ENCODE peak calls at places on chromosomes 16 and 17, in six cellular contexts. X is PC-3, M is GM23338, G is SK-N-SH, L is OCI-LY7, Z is MM.1S. U is an unnamed sample. For H3K79me2, the result is how much of the 10 kb centered on the place peaks cover.

GRCh38 chr16:5509794-5510193 is 412.2 kb upstream of the EEF2KMT start:
- DNase-seq in X (no peak), M (no peak), G (no peak), L (no peak), Z (no peak), U (no peak)

GRCh38 chr16:74626741-74627416 is 20.0 kb upstream of the GLG1 start:
- DNase-seq in X (no peak), M (no peak), G (no peak), L (no peak), Z (no peak), U (no peak)

GRCh38 chr17:36183811-36184765 is 7.7 kb upstream of the TBC1D3B start:
- DNase-seq in X (no peak), M (no peak), G (peak), L (no peak), Z (peak), U (no peak)

GRCh38 chr16:11224894-11225676 is 30.9 kb downstream of the SOCS1 start:
- DNase-seq in X (no peak), M (no peak), G (no peak), L (peak), Z (peak), U (no peak)

GRCh38 chr16:83898463-83899271 is at the start of gene MLYCD:
- DNase-seq in X (peak), M (peak), G (peak), L (peak), Z (peak), U (peak)

GRCh38 chr17:6279659-6280058 is 155.3 kb downstream of the AIPL1 start:
- DNase-seq in X (peak), M (peak), G (no peak), L (peak), Z (peak), U (peak)

GRCh38 chr17:7553356-7553755 is 4.5 kb downstream of the TNFSF12 start:
- DNase-seq in X (no peak), M (no peak), G (no peak), L (no peak), Z (no peak), U (no peak)

GRCh38 chr16:15643453-15644305 is 725 bp upstream of the MARF1 start:
- DNase-seq in X (peak), M (peak), G (peak), L (peak), Z (peak), U (no peak)

GRCh38 chr17:3848229-3848628 is 2.2 kb upstream of the NCBP3 start:
- DNase-seq in X (no peak), M (no peak), G (no peak), L (no peak), Z (no peak), U (no peak)

GRCh38 chr16:71373073-71373472 is 14.6 kb downstream of the CALB2 start:
- DNase-seq in X (peak), M (no peak), G (no peak), L (no peak), Z (no peak), U (no peak)

GRCh38 chr16:2882460-2883026 is 472 bp upstream of the FLYWCH2 start:
- DNase-seq in X (peak), M (peak), G (peak), L (peak), Z (peak), U (peak)

GRCh38 chr16:72172105-72173034 is at the start of gene PMFBP1:
- DNase-seq in X (peak), M (peak), G (no peak), L (peak), Z (peak), U (no peak)

GRCh38 chr16:8990445-8990844 is 26.7 kb upstream of the USP7 start:
- DNase-seq in X (no peak), M (peak), G (no peak), L (no peak), Z (no peak), U (no peak)

GRCh38 chr16:30761427-30761927 is 385 bp downstream of the CFAP119 start:
- DNase-seq in X (peak), M (peak), G (peak), L (peak), Z (peak), U (peak)

GRCh38 chr16:68893710-68894705 is 50.7 kb downstream of the TANGO6 start:
- DNase-seq in X (peak), M (peak), G (no peak), L (no peak), Z (no peak), U (peak)

GRCh38 chr17:17567631-17568030 is 23.9 kb downstream of the PEMT start:
- DNase-seq in X (no peak), M (no peak), G (peak), L (no peak), Z (no peak), U (no peak)

GRCh38 chr16:66551362-66551761 is 1.0 kb upstream of the CKLF start:
- DNase-seq in X (peak), M (peak), G (peak), L (peak), Z (peak), U (peak)

GRCh38 chr17:1271441-1271840 is 1.2 kb downstream of the BHLHA9 start:
- DNase-seq in X (no peak), M (no peak), G (no peak), L (no peak), Z (no peak), U (no peak)

DNA sequence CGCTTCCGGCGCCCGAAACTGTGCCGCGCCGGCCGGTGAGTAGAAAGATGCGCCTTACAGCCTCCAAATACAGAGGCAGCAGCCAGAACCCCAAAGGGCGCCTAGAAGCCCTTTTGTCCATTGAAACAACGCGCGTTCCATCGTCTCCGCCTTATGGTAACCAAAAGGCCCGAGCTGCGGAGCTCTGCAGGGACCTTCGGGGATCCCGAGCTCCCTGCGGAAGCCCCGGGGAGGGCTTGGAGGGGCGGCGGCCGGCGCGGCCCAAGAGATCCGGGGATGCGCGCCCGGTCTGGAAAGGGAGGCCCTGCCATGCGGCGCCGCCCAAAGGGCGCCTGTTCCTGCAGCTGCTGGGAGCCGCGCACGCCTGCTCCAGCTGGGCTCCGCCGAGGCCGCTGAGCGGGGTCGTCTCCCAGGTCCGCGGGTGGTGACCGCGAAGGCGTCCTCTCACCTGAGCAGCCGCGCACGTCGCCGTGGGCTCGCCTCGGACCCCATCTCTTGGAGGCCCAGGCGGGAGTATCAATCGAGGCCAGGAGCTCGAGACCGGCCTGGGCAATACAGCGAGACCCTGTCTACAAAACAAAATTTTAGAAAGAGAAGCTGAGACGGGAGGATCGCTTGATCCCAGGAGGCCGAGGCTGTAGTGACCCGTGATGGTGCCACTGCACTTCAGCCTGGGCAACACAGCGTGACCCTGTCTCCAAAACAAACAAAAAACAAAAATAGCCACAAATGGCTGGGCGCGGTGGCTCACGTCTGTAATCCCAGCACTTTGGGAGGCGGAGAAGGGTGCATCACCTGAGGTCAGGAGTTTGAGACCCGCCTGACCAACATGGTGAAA is 805 bp upstream of the FBXO31 start:
- DNase-seq in X (no peak), M (peak), G (peak), L (no peak), Z (no peak), U (no peak)
- TF ChIP-seq EZH2phosphoT487 in X (no peak), M (no peak), G (no peak), L (no peak), Z (no peak), U (no peak)

GRCh38 chr17:37585066-37585465 is 24.2 kb downstream of the SYNRG start:
- DNase-seq in X (no peak), M (no peak), G (no peak), L (no peak), Z (no peak), U (no peak)
- TF ChIP-seq CTCF in X (no peak), M (no peak), G (no peak), L (no peak), Z (no peak), U (no peak)

GRCh38 chr16:85373741-85374570 is 239.2 kb upstream of the GSE1 start:
- DNase-seq in X (no peak), M (no peak), G (no peak), L (no peak), Z (no peak), U (no peak)

GRCh38 chr16:85372627-85373372 is 240.3 kb upstream of the GSE1 start:
- DNase-seq in X (peak), M (no peak), G (no peak), L (no peak), Z (no peak), U (no peak)

GRCh38 chr16:85370881-85371651 is 242.1 kb upstream of the GSE1 start:
- DNase-seq in X (no peak), M (no peak), G (peak), L (no peak), Z (no peak), U (no peak)

GRCh38 chr16:85370543-85370880 is 242.6 kb upstream of the GSE1 start:
- DNase-seq in X (no peak), M (no peak), G (no peak), L (no peak), Z (no peak), U (no peak)

GRCh38 chr16:85371948-85372347 is 241.2 kb upstream of the GSE1 start:
- DNase-seq in X (no peak), M (no peak), G (no peak), L (no peak), Z (no peak), U (no peak)
- H3K79me2 ChIP-seq in X (under half), M (under half), G (under half), L (under half), Z (under half), U (under half)

DNA sequence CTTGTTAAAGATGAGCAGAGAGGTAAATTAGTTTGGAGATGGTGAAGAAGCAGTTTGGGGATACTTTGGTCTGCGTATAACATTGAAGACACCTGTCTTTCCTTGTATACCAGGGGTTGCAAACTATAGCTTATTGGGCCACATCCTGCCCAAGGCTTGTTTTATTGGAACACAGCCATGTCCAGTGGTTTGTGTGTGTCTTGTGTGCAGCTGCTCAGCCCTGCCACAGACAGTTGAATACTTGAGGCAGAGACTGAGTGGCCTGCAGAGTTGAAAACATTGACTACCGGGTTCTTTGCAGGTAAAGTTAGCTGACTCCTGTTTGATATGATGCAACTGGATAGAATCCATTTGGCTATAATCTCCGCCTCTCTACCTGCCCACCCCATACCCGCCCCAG is 224.4 kb downstream of the PRKCA start:
- DNase-seq in X (no peak), M (no peak), G (no peak), L (no peak), Z (no peak), U (no peak)
- TF ChIP-seq EZH2phosphoT487 in X (no peak), M (no peak), G (no peak), L (no peak), Z (no peak), U (no peak)